ENCODE peak calls at places on chromosome X, in five cellular contexts. One of them, this sample, is unnamed.

GRCh38 chrX:66915893-66916292 is 277.0 kb upstream of the EDA2R start:
- DNase-seq in cardiac fibroblast: no peak
- DNase-seq in right atrium auricular region: no peak
- DNase-seq in endodermal cell: peak
- DNase-seq in H9: peak
- DNase-seq in this sample: no peak

GRCh38 chrX:123331349-123331748 is 147.3 kb downstream of the GRIA3 start:
- DNase-seq in cardiac fibroblast: no peak
- DNase-seq in right atrium auricular region: no peak
- DNase-seq in endodermal cell: no peak
- DNase-seq in H9: no peak
- DNase-seq in this sample: no peak

GRCh38 chrX:118346258-118347094 is 570 bp downstream of the WDR44 start:
- DNase-seq in cardiac fibroblast: no peak
- DNase-seq in right atrium auricular region: no peak
- DNase-seq in endodermal cell: peak
- DNase-seq in H9: no peak
- DNase-seq in this sample: peak

GRCh38 chrX:134761788-134762187 is 103.5 kb upstream of the PLAC1 start:
- DNase-seq in cardiac fibroblast: no peak
- DNase-seq in right atrium auricular region: no peak
- DNase-seq in endodermal cell: no peak
- DNase-seq in H9: no peak
- DNase-seq in this sample: no peak

GRCh38 chrX:17448188-17448587 is 73.2 kb downstream of the NHS start:
- DNase-seq in cardiac fibroblast: no peak
- DNase-seq in right atrium auricular region: no peak
- DNase-seq in endodermal cell: no peak
- DNase-seq in H9: no peak
- DNase-seq in this sample: no peak

GRCh38 chrX:123673813-123674212 is 59.0 kb downstream of the THOC2 start:
- DNase-seq in cardiac fibroblast: no peak
- DNase-seq in right atrium auricular region: no peak
- DNase-seq in endodermal cell: no peak
- DNase-seq in H9: no peak
- DNase-seq in this sample: no peak

GRCh38 chrX:131729295-131729694 is 185.4 kb downstream of the OR13H1 start:
- DNase-seq in cardiac fibroblast: no peak
- DNase-seq in right atrium auricular region: peak
- DNase-seq in endodermal cell: no peak
- DNase-seq in H9: no peak
- DNase-seq in this sample: no peak

GRCh38 chrX:13396887-13397286 is 77.0 kb upstream of the ATXN3L start:
- DNase-seq in cardiac fibroblast: peak
- DNase-seq in right atrium auricular region: no peak
- DNase-seq in endodermal cell: no peak
- DNase-seq in H9: no peak
- DNase-seq in this sample: peak

GRCh38 chrX:33330798-33331197 is 119.4 kb upstream of the DMD start:
- DNase-seq in cardiac fibroblast: no peak
- DNase-seq in right atrium auricular region: no peak
- DNase-seq in endodermal cell: no peak
- DNase-seq in H9: no peak
- DNase-seq in this sample: no peak

GRCh38 chrX:71941771-71942170 is 31.1 kb downstream of the NHSL2 start:
- DNase-seq in cardiac fibroblast: peak
- DNase-seq in right atrium auricular region: no peak
- DNase-seq in endodermal cell: peak
- DNase-seq in H9: no peak
- DNase-seq in this sample: peak

GRCh38 chrX:71098302-71098701 is 2.7 kb downstream of the FOXO4 start:
- DNase-seq in cardiac fibroblast: peak
- DNase-seq in right atrium auricular region: no peak
- DNase-seq in endodermal cell: peak
- DNase-seq in H9: no peak
- DNase-seq in this sample: no peak

GRCh38 chrX:56564182-56564885 is 907 bp downstream of the UBQLN2 start:
- DNase-seq in cardiac fibroblast: peak
- DNase-seq in right atrium auricular region: no peak
- DNase-seq in endodermal cell: no peak
- DNase-seq in H9: no peak
- DNase-seq in this sample: peak

GRCh38 chrX:50677789-50678188 is 136.2 kb downstream of the SHROOM4 start:
- DNase-seq in cardiac fibroblast: no peak
- DNase-seq in right atrium auricular region: no peak
- DNase-seq in endodermal cell: no peak
- DNase-seq in H9: no peak
- DNase-seq in this sample: no peak

GRCh38 chrX:50684871-50685270 is 129.1 kb downstream of the SHROOM4 start:
- DNase-seq in cardiac fibroblast: no peak
- DNase-seq in right atrium auricular region: no peak
- DNase-seq in endodermal cell: no peak
- DNase-seq in H9: no peak
- DNase-seq in this sample: no peak

DNA sequence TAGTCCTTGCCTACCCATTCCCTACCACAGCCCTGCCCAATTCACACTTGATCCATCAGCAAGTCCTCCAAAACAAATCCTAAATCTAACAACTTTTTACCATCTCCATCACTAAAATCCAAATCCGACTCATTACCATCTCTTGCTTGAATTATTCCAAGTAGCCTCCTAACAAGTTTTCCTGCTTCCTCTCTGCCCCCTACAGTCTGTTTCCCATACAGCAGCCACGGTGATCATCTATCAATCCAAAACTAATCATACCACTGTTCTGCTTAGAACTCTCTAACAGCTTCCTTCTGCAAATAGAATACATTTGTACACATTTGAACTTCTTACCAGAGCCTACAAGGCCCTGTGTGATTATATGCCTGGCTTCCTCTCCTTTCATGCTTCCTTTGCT is 133.0 kb downstream of the SHROOM4 start:
- DNase-seq in cardiac fibroblast: peak
- DNase-seq in right atrium auricular region: no peak
- DNase-seq in endodermal cell: peak
- DNase-seq in H9: no peak
- DNase-seq in this sample: no peak
- TF ChIP-seq CTCF in cardiac fibroblast: peak
- TF ChIP-seq CTCF in right atrium auricular region: no peak
- TF ChIP-seq CTCF in endodermal cell: peak
- TF ChIP-seq CTCF in H9: peak
- TF ChIP-seq CTCF in this sample: no peak

GRCh38 chrX:107273795-107274194 is 67.4 kb downstream of the DNAAF6 start:
- DNase-seq in cardiac fibroblast: no peak
- DNase-seq in right atrium auricular region: no peak
- DNase-seq in endodermal cell: no peak
- DNase-seq in H9: no peak
- DNase-seq in this sample: no peak

DNA sequence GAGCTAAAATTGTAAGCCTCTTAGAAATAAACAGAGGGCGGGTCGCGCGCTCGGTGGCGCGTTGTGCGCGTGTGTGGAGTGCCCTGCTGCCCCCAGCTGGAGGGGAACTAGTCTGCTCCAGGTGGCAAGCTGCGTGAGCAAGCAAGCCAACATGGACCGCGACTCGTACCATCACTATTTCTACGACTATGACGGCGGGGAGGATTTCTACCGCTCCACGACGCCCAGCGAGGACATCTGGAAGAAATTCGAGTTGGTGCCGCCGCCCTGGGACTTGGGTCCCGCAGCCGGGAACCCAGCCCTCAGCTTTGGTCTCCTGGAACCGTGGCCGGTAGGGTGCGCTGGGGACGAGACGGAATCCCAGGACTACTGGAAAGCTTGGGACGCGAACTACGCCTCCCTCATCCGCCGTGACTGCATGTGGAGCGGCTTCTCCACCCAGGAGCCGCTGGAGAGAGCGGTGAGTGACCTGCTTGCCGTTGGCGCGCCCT is 66.1 kb downstream of the DNAAF6 start:
- DNase-seq in cardiac fibroblast: peak
- DNase-seq in right atrium auricular region: no peak
- DNase-seq in endodermal cell: peak
- DNase-seq in H9: peak
- DNase-seq in this sample: no peak
- TF ChIP-seq CTCF in cardiac fibroblast: no peak
- TF ChIP-seq CTCF in right atrium auricular region: no peak
- TF ChIP-seq CTCF in endodermal cell: peak
- TF ChIP-seq CTCF in H9: peak
- TF ChIP-seq CTCF in this sample: no peak

GRCh38 chrX:140697618-140698017 is 11.9 kb upstream of the LINC00632 start:
- DNase-seq in cardiac fibroblast: no peak
- DNase-seq in right atrium auricular region: no peak
- DNase-seq in endodermal cell: no peak
- DNase-seq in H9: no peak
- DNase-seq in this sample: no peak

DNA sequence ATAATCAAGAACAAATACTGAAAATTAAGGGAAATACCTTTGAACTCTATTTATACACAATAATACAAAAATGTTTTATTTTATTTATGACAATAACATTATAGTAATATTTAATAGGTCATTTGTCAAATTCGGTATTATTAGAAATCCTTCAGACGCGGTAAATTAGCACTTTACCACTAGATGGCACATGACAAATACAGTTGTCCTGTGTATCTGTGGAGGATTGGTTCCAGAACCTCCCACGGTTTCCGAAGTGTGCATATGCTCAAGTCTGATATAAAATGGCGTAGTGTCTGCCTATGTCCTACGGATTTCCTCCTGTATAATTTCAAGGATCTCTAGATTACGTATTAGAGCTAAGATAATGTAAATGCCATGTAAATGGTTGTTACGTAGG is 8.1 kb upstream of the LINC00632 start:
- DNase-seq in cardiac fibroblast: peak
- DNase-seq in right atrium auricular region: no peak
- DNase-seq in endodermal cell: no peak
- DNase-seq in H9: no peak
- DNase-seq in this sample: no peak
- TF ChIP-seq CTCF in cardiac fibroblast: peak
- TF ChIP-seq CTCF in right atrium auricular region: no peak
- TF ChIP-seq CTCF in endodermal cell: peak
- TF ChIP-seq CTCF in H9: peak
- TF ChIP-seq CTCF in this sample: peak

DNA sequence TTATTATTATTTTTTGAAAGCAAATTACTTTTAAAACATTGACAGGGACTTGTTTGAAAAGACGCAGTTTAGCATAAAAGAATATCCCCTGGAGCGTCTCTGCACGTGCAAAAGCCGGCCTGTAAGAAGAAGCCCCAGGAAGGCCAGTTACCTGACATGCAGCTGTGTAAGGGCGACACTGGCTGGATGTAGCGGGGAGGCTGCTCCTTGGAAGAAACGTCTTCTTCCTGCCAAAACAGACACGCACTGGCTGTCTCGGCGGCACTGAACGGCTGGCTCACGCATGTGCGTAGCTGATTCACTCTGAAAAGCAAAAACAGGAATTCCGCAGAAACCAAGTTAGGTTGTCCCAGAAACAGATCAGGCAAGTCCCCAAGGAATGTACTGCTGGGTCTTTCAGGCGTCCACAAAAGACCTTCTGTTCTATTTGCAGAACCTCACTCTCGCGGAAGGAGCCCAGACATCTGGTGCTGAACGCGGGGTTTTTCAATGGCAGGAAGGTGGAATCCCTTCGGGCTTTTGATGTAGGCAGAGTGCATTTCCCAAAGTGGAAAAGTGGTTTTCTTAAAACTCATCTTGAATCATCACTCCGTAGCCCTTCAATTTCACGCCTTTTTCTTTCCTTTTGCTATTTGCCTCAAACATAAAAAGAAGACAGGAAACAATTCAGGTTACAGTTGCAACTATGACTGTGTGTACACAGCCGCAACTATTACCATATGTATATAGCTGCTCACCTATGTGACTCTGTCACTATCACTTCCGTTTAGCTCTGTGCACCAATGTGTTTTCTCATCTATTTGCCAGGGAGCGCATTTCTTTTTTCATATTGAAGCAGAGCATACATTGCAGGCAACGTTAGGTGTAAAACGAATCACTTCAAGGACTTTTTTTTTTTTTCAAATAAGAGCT is 38.1 kb upstream of the ARSH start:
- DNase-seq in cardiac fibroblast: peak
- DNase-seq in right atrium auricular region: no peak
- DNase-seq in endodermal cell: peak
- DNase-seq in H9: peak
- DNase-seq in this sample: no peak
- TF ChIP-seq CTCF in cardiac fibroblast: no peak
- TF ChIP-seq CTCF in right atrium auricular region: no peak
- TF ChIP-seq CTCF in endodermal cell: no peak
- TF ChIP-seq CTCF in H9: no peak
- TF ChIP-seq CTCF in this sample: no peak

GRCh38 chrX:23953908-23954269 is 46.1 kb downstream of the CXorf58 start:
- DNase-seq in cardiac fibroblast: no peak
- DNase-seq in right atrium auricular region: no peak
- DNase-seq in endodermal cell: no peak
- DNase-seq in H9: no peak
- DNase-seq in this sample: no peak
- TF ChIP-seq CTCF in cardiac fibroblast: no peak
- TF ChIP-seq CTCF in right atrium auricular region: no peak
- TF ChIP-seq CTCF in endodermal cell: peak
- TF ChIP-seq CTCF in H9: peak
- TF ChIP-seq CTCF in this sample: peak

DNA sequence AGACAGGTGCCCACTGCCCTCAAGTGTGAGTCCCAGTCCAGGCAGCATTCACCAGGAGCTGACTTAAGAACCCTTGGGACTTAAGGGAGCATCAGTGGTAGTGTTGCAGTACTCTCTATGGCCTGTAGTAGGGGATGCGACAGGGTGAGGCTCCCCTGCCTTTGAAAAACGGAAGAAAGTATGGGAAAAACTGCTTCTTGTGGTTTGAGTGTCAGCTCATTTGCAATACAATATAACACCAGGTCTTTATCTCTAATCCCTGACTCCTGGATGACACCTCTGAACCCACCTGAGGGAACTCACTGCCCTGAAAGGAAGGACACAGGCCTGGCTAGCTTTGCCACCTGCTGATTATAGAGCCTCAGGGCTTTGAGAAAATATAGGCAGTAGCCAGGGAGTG is 176.0 kb downstream of the SMARCA1 start:
- DNase-seq in cardiac fibroblast: no peak
- DNase-seq in right atrium auricular region: no peak
- DNase-seq in endodermal cell: peak
- DNase-seq in H9: peak
- DNase-seq in this sample: no peak
- TF ChIP-seq CTCF in cardiac fibroblast: no peak
- TF ChIP-seq CTCF in right atrium auricular region: no peak
- TF ChIP-seq CTCF in endodermal cell: peak
- TF ChIP-seq CTCF in H9: peak
- TF ChIP-seq CTCF in this sample: peak

This sample was measured in HFFc6.